ENCODE peak calls at places on chromosomes 2 and 18, in ten cellular contexts. D is dorsolateral prefrontal cortex, N is tibial artery, V is upper lobe of left lung, Q is AG09319, B is lower lobe of right lung, C is suprapubic skin, K is body of pancreas, L is sigmoid colon, J is endothelial cell. F is an unnamed sample.

GRCh38 chr2:122433123-122433754 is 677.8 kb downstream of the TSN start:
- DNase-seq in D (no peak), V (no peak), Q (no peak), B (no peak), N (no peak), J (no peak), C (no peak), K (peak; percentile 43), L (no peak), F (no peak)

GRCh38 chr18:57881818-57882413 is 78.8 kb upstream of the ATP8B1 start:
- DNase-seq in K (peak; percentile 73), L (peak; percentile 83), C (no peak), V (peak; percentile 32), N (peak; percentile 72), J (peak; percentile 67), B (peak; percentile 60), D (peak; percentile 76), Q (peak; percentile 73), F (peak; percentile 69)

GRCh38 chr2:23381084-23381483 is 3.9 kb upstream of the KLHL29 start:
- DNase-seq in K (peak; percentile 58), B (peak; percentile 86), D (no peak), L (no peak), Q (no peak), J (no peak), C (no peak), N (peak; percentile 79), V (no peak), F (peak; percentile 20)

GRCh38 chr2:187553908-187554703 is at the start of gene TFPI:
- DNase-seq in L (no peak), B (no peak), J (peak; percentile 38), V (no peak), Q (no peak), N (no peak), C (no peak), D (no peak), K (no peak), F (peak; percentile 50)

GRCh38 chr2:152198499-152198898 is 22.9 kb upstream of the STAM2 start:
- DNase-seq in C (no peak), L (no peak), K (no peak), B (no peak), J (no peak), V (no peak), Q (no peak), D (no peak), N (no peak), F (no peak)

GRCh38 chr18:37665346-37665745 is 99.7 kb upstream of the CELF4 start:
- DNase-seq in L (no peak), Q (no peak), C (no peak), J (no peak), N (no peak), V (peak; percentile 1), K (no peak), B (no peak), D (no peak), F (no peak)

GRCh38 chr2:132754392-132754791 is 84.4 kb upstream of the LYPD1 start:
- DNase-seq in J (no peak), V (no peak), K (no peak), C (no peak), N (no peak), D (no peak), B (no peak), Q (no peak), L (no peak), F (no peak)

GRCh38 chr18:45962461-45962860 is 4.7 kb downstream of the EPG5 start:
- DNase-seq in V (no peak), C (no peak), K (no peak), L (no peak), Q (no peak), J (no peak), B (no peak), N (no peak), D (no peak), F (peak; percentile 45)

GRCh38 chr18:45231606-45232005 is 383.7 kb upstream of the SLC14A2 start:
- DNase-seq in B (no peak), D (no peak), J (no peak), Q (no peak), C (no peak), L (no peak), K (no peak), N (no peak), V (no peak), F (no peak)

GRCh38 chr18:56712761-56713160 is 61.6 kb downstream of the WDR7 start:
- DNase-seq in C (no peak), V (no peak), N (no peak), K (no peak), J (no peak), Q (no peak), D (no peak), B (no peak), L (no peak), F (no peak)

GRCh38 chr18:56711706-56712445 is 60.7 kb downstream of the WDR7 start:
- DNase-seq in C (no peak), Q (peak; percentile 24), V (no peak), K (no peak), B (no peak), N (no peak), L (no peak), J (no peak), D (no peak), F (no peak)

GRCh38 chr18:56715121-56715520 is 64.0 kb downstream of the WDR7 start:
- DNase-seq in J (no peak), K (no peak), B (no peak), D (no peak), C (no peak), L (no peak), N (no peak), Q (no peak), V (no peak), F (no peak)

DNA sequence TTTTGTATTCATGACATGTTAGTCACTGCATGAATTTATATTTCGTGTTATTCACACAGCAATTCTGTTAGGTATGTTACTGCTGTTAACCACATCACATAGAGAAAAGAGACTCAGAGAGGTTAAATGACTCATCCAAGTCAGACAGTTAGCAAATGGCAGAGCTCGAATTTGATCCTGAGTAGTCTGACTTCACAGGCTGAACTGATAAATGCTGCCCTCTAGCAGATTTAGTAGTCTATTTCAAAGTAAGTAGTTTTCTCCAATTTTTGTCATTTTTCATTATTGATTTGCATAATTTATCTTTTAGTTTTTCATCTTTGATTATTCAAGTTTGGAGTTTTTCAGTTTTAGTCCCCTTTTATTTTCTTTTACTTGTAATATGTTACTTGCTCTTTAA is 58.3 kb downstream of the WDR7 start:
- DNase-seq in L (no peak), N (no peak), K (no peak), J (no peak), D (no peak), C (no peak), V (no peak), B (no peak), Q (peak; percentile 28), F (peak; percentile 66)
- TF ChIP-seq CTCF in L (no peak), N (no peak), K (no peak), J (no peak), D (no peak), C (no peak), V (no peak), B (no peak), Q (peak; percentile 15), F (peak; percentile 29)

DNA sequence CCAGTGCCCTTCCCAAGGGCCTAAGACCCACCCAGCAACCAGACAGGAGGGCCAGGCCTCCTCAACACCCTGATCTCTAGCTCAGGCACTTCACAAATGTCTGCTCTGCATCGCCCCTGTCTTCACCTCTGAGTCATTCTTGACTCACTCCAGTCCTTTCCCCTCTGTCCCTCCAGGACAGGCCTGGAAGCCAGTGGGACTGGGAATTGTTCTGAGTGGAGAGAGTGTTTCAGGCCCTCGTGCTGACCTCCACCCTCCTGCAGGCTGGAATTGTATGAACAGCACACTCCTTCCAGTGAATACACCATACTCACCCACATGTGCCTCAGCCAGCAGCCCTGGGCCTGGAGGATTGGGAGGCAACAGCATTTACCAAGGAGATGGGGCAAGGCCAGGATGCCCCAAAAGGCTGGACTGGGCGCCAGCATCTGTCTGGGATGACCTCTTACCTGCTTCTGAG is 304.2 kb downstream of the CYP26B1 start:
- DNase-seq in Q (no peak), N (no peak), C (no peak), D (no peak), V (no peak), B (no peak), L (no peak), K (no peak), J (no peak), F (no peak)
- TF ChIP-seq CTCF in Q (no peak), N (no peak), C (no peak), D (no peak), V (no peak), B (no peak), L (no peak), K (no peak), J (no peak), F (no peak)

GRCh38 chr2:166112193-166112605 is 15.6 kb downstream of the SCN1A start:
- DNase-seq in L (no peak), J (no peak), C (no peak), D (no peak), V (no peak), K (no peak), N (no peak), Q (no peak), B (no peak), F (no peak)

GRCh38 chr2:166104773-166105172 is 23.0 kb downstream of the SCN1A start:
- DNase-seq in L (no peak), B (no peak), C (no peak), K (no peak), V (no peak), D (no peak), N (no peak), Q (no peak), J (no peak), F (no peak)

GRCh38 chr2:166104084-166104483 is 23.7 kb downstream of the SCN1A start:
- DNase-seq in Q (no peak), V (no peak), B (no peak), J (no peak), L (no peak), D (no peak), K (no peak), N (no peak), C (no peak), F (no peak)

DNA sequence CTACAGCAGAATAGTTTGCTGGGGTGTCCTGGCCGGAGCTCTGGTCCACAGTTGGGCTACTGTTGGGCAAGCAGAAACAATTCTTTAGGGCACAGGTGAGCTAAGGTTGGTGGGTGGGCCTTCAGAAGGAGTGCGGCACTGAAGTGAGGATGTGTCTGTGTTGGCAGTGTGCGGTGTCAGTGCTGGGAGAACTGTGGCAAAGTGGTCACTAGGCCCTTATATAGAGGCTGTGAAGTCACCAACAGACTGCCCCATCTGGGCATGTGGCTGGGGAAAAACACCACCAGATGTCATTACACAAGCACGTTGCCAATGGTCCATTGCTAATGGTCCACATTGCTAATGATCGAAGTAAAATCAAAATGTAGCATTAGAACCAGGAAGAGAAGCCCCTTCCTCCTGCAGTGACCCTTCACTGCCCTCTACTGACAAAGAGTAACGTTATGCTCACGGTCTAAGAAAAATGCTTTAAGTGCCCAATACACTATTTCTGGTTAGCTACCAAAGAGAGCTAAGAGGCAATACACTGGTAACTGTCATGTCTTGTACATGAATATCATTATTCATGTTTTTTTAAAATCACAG is 21.3 kb downstream of the SCN1A start:
- DNase-seq in D (no peak), Q (no peak), B (no peak), V (no peak), J (peak; percentile 15), N (no peak), K (no peak), C (no peak), L (no peak), F (no peak)
- TF ChIP-seq CTCF in D (no peak), Q (peak; percentile 18), B (no peak), V (no peak), J (no peak), N (no peak), K (no peak), C (no peak), L (no peak), F (peak; percentile 43)

GRCh38 chr2:85718006-85718391 is 23.8 kb downstream of the GNLY start:
- DNase-seq in Q (no peak), J (no peak), K (no peak), B (no peak), V (no peak), N (no peak), L (no peak), D (no peak), C (no peak), F (no peak)
- TF ChIP-seq CTCF in Q (no peak), J (no peak), K (no peak), B (no peak), V (peak; percentile 14), N (no peak), L (no peak), D (no peak), C (no peak), F (no peak)

F was measured in astrocyte of the cerebellum.